ENCODE peak calls at places on chromosomes 11 and 22, in four cellular contexts. V, N, H and K are unnamed samples.

GRCh38 chr22:42928969-42929837 is 72.1 kb upstream of the ARFGAP3 start:
- DNase-seq in V (no peak), N (no peak), H (peak), K (peak)

GRCh38 chr11:31045335-31045734 is 324.2 kb downstream of the DCDC1 start:
- DNase-seq in V (no peak), N (no peak), H (no peak), K (no peak)

GRCh38 chr22:25057013-25057881 is 104.7 kb downstream of the KIAA1671 start:
- DNase-seq in V (peak), N (no peak), H (peak), K (peak)

GRCh38 chr11:119764108-119764874 is 35.3 kb upstream of the NECTIN1 start:
- DNase-seq in V (no peak), N (no peak), H (peak), K (peak)

GRCh38 chr22:39176673-39177455 is 24.4 kb upstream of the CBX7 start:
- DNase-seq in V (no peak), N (no peak), H (no peak), K (no peak)

GRCh38 chr11:115911656-115912055 is 407.4 kb upstream of the CADM1 start:
- DNase-seq in V (no peak), N (no peak), H (no peak), K (no peak)

GRCh38 chr11:71095294-71095850 is 157.0 kb downstream of the SHANK2 start:
- DNase-seq in V (no peak), N (no peak), H (no peak), K (no peak)

GRCh38 chr11:92204731-92205130 is 19.9 kb upstream of the FAT3 start:
- DNase-seq in V (no peak), N (no peak), H (no peak), K (no peak)

GRCh38 chr22:24697141-24697540 is 77.4 kb downstream of the PIWIL3 start:
- DNase-seq in V (no peak), N (no peak), H (no peak), K (no peak)

GRCh38 chr11:45264839-45265515 is 21.2 kb downstream of the SYT13 start:
- DNase-seq in V (no peak), N (peak), H (peak), K (peak)

GRCh38 chr11:122707111-122707510 is 51.6 kb downstream of the UBASH3B start:
- DNase-seq in V (no peak), N (no peak), H (no peak), K (no peak)

GRCh38 chr11:7690648-7691047 is 15.6 kb downstream of the OVCH2 start:
- DNase-seq in V (no peak), N (no peak), H (no peak), K (no peak)

GRCh38 chr11:78427615-78428272 is 10.1 kb upstream of the GAB2 start:
- DNase-seq in V (no peak), N (no peak), H (no peak), K (no peak)

GRCh38 chr22:30221121-30221992 is 25.2 kb downstream of the LIF start:
- DNase-seq in V (peak), N (no peak), H (no peak), K (no peak)

GRCh38 chr11:2536440-2536989 is 91.7 kb downstream of the KCNQ1 start:
- DNase-seq in V (no peak), N (no peak), H (no peak), K (no peak)

GRCh38 chr22:24482586-24482985 is 12.5 kb upstream of the UPB1 start:
- DNase-seq in V (no peak), N (peak), H (peak), K (peak)

GRCh38 chr11:125343732-125344131 is 152.3 kb downstream of the FEZ1 start:
- DNase-seq in V (no peak), N (no peak), H (no peak), K (peak)

GRCh38 chr11:94939346-94939745 is 34.0 kb downstream of the CWC15 start:
- DNase-seq in V (no peak), N (no peak), H (no peak), K (no peak)

GRCh38 chr11:120890921-120891320 is 133.0 kb upstream of the TBCEL start:
- DNase-seq in V (no peak), N (no peak), H (no peak), K (no peak)

GRCh38 chr11:125923012-125923579 is 18.8 kb downstream of the DDX25 start:
- DNase-seq in V (peak), N (peak), H (peak), K (peak)

GRCh38 chr11:60261014-60261413 is 18.1 kb upstream of the MS4A4E start:
- DNase-seq in V (no peak), N (no peak), H (no peak), K (no peak)

GRCh38 chr11:45314900-45315299 is 28.8 kb upstream of the SYT13 start:
- DNase-seq in V (no peak), N (no peak), H (no peak), K (no peak)

GRCh38 chr11:102244681-102245409 is 72.4 kb upstream of the BIRC3 start:
- DNase-seq in V (no peak), N (peak), H (peak), K (peak)